ENCODE peak calls at places on chromosomes 5 and 9, in seven cellular contexts. One of them, this sample, is unnamed.

GRCh38 chr9:7542648-7543165 is 256.9 kb downstream of the DMAC1 start:
- DNase-seq in hepatocyte: no peak
- DNase-seq in PC-3: no peak
- DNase-seq in GM23338: peak; percentile 44
- DNase-seq in PC-9: no peak
- DNase-seq in HCT116: no peak
- DNase-seq in MM.1S: no peak
- DNase-seq in this sample: no peak

GRCh38 chr5:159975462-159976019 is 33.4 kb upstream of the TTC1 start:
- DNase-seq in hepatocyte: peak; percentile 19
- DNase-seq in PC-3: peak; percentile 66
- DNase-seq in GM23338: peak; percentile 12
- DNase-seq in PC-9: peak; percentile 63
- DNase-seq in HCT116: peak; percentile 41
- DNase-seq in MM.1S: no peak
- DNase-seq in this sample: peak; percentile 97

GRCh38 chr9:134187110-134187531 is 22.8 kb upstream of the RNU6ATAC start:
- DNase-seq in hepatocyte: no peak
- DNase-seq in PC-3: no peak
- DNase-seq in GM23338: peak; percentile 37
- DNase-seq in PC-9: no peak
- DNase-seq in HCT116: no peak
- DNase-seq in MM.1S: peak; percentile 54
- DNase-seq in this sample: no peak

GRCh38 chr5:96961053-96961452 is 25.2 kb downstream of the LNPEP start:
- DNase-seq in hepatocyte: no peak
- DNase-seq in PC-3: no peak
- DNase-seq in GM23338: no peak
- DNase-seq in PC-9: no peak
- DNase-seq in HCT116: no peak
- DNase-seq in MM.1S: peak; percentile 85
- DNase-seq in this sample: no peak

GRCh38 chr5:148425808-148426207 is 42.0 kb downstream of the FBXO38 start:
- DNase-seq in hepatocyte: no peak
- DNase-seq in PC-3: no peak
- DNase-seq in GM23338: no peak
- DNase-seq in PC-9: no peak
- DNase-seq in HCT116: no peak
- DNase-seq in MM.1S: no peak
- DNase-seq in this sample: no peak

GRCh38 chr9:137590469-137591383 is at the start of gene ZMYND19:
- DNase-seq in hepatocyte: peak; percentile 97
- DNase-seq in PC-3: peak; percentile 86
- DNase-seq in GM23338: peak; percentile 93
- DNase-seq in PC-9: peak; percentile 65
- DNase-seq in HCT116: peak; percentile 62
- DNase-seq in MM.1S: peak; percentile 87
- DNase-seq in this sample: peak; percentile 97

GRCh38 chr9:104944356-104944755 is 16.4 kb upstream of the ABCA1 start:
- DNase-seq in hepatocyte: no peak
- DNase-seq in PC-3: no peak
- DNase-seq in GM23338: no peak
- DNase-seq in PC-9: no peak
- DNase-seq in HCT116: no peak
- DNase-seq in MM.1S: no peak
- DNase-seq in this sample: peak; percentile 47

GRCh38 chr5:149128023-149128875 is 13.0 kb upstream of the ABLIM3 start:
- DNase-seq in hepatocyte: peak; percentile 58
- DNase-seq in PC-3: peak; percentile 87
- DNase-seq in GM23338: peak; percentile 77
- DNase-seq in PC-9: no peak
- DNase-seq in HCT116: no peak
- DNase-seq in MM.1S: peak; percentile 17
- DNase-seq in this sample: peak; percentile 60

GRCh38 chr9:135992486-135993408 is 31.6 kb upstream of the UBAC1 start:
- DNase-seq in hepatocyte: peak; percentile 93
- DNase-seq in PC-3: peak; percentile 69
- DNase-seq in GM23338: peak; percentile 79
- DNase-seq in PC-9: no peak
- DNase-seq in HCT116: no peak
- DNase-seq in MM.1S: peak; percentile 45
- DNase-seq in this sample: peak; percentile 87

GRCh38 chr5:116137544-116138378 is 52.9 kb downstream of the COMMD10 start:
- DNase-seq in hepatocyte: peak; percentile 77
- DNase-seq in PC-3: peak; percentile 68
- DNase-seq in GM23338: peak; percentile 81
- DNase-seq in PC-9: peak; percentile 43
- DNase-seq in HCT116: peak; percentile 41
- DNase-seq in MM.1S: peak; percentile 65
- DNase-seq in this sample: peak; percentile 71

GRCh38 chr9:32581512-32582143 is 8.7 kb upstream of the NDUFB6 start:
- DNase-seq in hepatocyte: peak; percentile 75
- DNase-seq in PC-3: peak; percentile 77
- DNase-seq in GM23338: peak; percentile 86
- DNase-seq in PC-9: peak; percentile 52
- DNase-seq in HCT116: peak; percentile 71
- DNase-seq in MM.1S: peak; percentile 81
- DNase-seq in this sample: peak; percentile 65

GRCh38 chr5:6820851-6821479 is 107.7 kb downstream of the TENT4A start:
- DNase-seq in hepatocyte: peak; percentile 67
- DNase-seq in PC-3: peak; percentile 60
- DNase-seq in GM23338: peak; percentile 80
- DNase-seq in PC-9: peak; percentile 47
- DNase-seq in HCT116: peak; percentile 27
- DNase-seq in MM.1S: peak; percentile 76
- DNase-seq in this sample: peak; percentile 37

GRCh38 chr5:40347981-40348725 is 331.6 kb upstream of the PTGER4 start:
- DNase-seq in hepatocyte: no peak
- DNase-seq in PC-3: no peak
- DNase-seq in GM23338: no peak
- DNase-seq in PC-9: no peak
- DNase-seq in HCT116: no peak
- DNase-seq in MM.1S: no peak
- DNase-seq in this sample: no peak

GRCh38 chr5:141811287-141812155 is 66.7 kb downstream of the PCDH1 start:
- DNase-seq in hepatocyte: peak; percentile 38
- DNase-seq in PC-3: no peak
- DNase-seq in GM23338: peak; percentile 95
- DNase-seq in PC-9: no peak
- DNase-seq in HCT116: no peak
- DNase-seq in MM.1S: peak; percentile 12
- DNase-seq in this sample: peak; percentile 36

GRCh38 chr9:5577225-5577624 is 51.7 kb upstream of the RIC1 start:
- DNase-seq in hepatocyte: no peak
- DNase-seq in PC-3: no peak
- DNase-seq in GM23338: no peak
- DNase-seq in PC-9: no peak
- DNase-seq in HCT116: no peak
- DNase-seq in MM.1S: no peak
- DNase-seq in this sample: no peak
- H3K9me2 ChIP-seq in hepatocyte: no peaks in the 10 kb centered on the region
- H3K9me2 ChIP-seq in PC-3: no peaks in the 10 kb centered on the region
- H3K9me2 ChIP-seq in GM23338: peaks cover 3% of the 10 kb centered on the region
- H3K9me2 ChIP-seq in PC-9: no peaks in the 10 kb centered on the region
- H3K9me2 ChIP-seq in HCT116: no peaks in the 10 kb centered on the region
- H3K9me2 ChIP-seq in MM.1S: no peaks in the 10 kb centered on the region
- H3K9me2 ChIP-seq in this sample: no peaks in the 10 kb centered on the region

DNA sequence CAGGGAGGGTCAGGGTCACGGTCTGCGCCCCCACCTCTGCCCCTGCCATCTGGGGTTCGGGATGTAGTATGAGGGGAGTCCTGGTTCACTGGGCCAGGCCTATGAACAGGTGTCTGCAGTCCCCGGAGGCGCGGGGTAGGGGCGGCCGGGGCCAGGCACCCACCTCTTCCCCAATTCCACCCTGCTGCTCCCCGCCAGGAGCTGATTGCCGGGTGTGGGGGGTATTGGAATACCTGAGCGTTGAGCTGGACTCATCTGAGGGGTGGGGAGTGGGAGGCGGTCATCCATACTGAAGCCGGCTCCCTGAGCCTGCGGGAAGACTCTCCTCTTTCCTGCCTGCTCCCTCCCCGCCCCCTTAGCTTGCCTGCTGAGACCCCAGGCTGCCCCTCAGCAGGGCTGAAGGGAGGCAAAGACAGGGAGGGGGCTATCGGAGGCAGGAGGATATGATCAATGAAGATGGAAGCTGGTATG is 676 bp downstream of the SLC6A7 start:
- DNase-seq in hepatocyte: no peak
- DNase-seq in PC-3: no peak
- DNase-seq in GM23338: peak; percentile 43
- DNase-seq in PC-9: no peak
- DNase-seq in HCT116: no peak
- DNase-seq in MM.1S: no peak
- DNase-seq in this sample: no peak
- TF ChIP-seq EZH2 in hepatocyte: no peak
- TF ChIP-seq EZH2 in PC-3: no peak
- TF ChIP-seq EZH2 in GM23338: no peak
- TF ChIP-seq EZH2 in PC-9: no peak
- TF ChIP-seq EZH2 in HCT116: no peak
- TF ChIP-seq EZH2 in MM.1S: no peak
- TF ChIP-seq EZH2 in this sample: no peak

GRCh38 chr5:73415617-73416016 is 33.0 kb downstream of the FOXD1 start:
- DNase-seq in hepatocyte: no peak
- DNase-seq in PC-3: no peak
- DNase-seq in GM23338: no peak
- DNase-seq in PC-9: no peak
- DNase-seq in HCT116: no peak
- DNase-seq in MM.1S: no peak
- DNase-seq in this sample: no peak
- H3K9me2 ChIP-seq in hepatocyte: no peaks in the 10 kb centered on the region
- H3K9me2 ChIP-seq in PC-3: no peaks in the 10 kb centered on the region
- H3K9me2 ChIP-seq in GM23338: no peaks in the 10 kb centered on the region
- H3K9me2 ChIP-seq in PC-9: no peaks in the 10 kb centered on the region
- H3K9me2 ChIP-seq in HCT116: no peaks in the 10 kb centered on the region
- H3K9me2 ChIP-seq in MM.1S: no peaks in the 10 kb centered on the region
- H3K9me2 ChIP-seq in this sample: no peaks in the 10 kb centered on the region

GRCh38 chr5:158519433-158520025 is 580.2 kb downstream of the EBF1 start:
- DNase-seq in hepatocyte: peak; percentile 13
- DNase-seq in PC-3: no peak
- DNase-seq in GM23338: no peak
- DNase-seq in PC-9: no peak
- DNase-seq in HCT116: no peak
- DNase-seq in MM.1S: no peak
- DNase-seq in this sample: no peak

GRCh38 chr5:158514353-158514960 is 585.3 kb downstream of the EBF1 start:
- DNase-seq in hepatocyte: no peak
- DNase-seq in PC-3: peak; percentile 53
- DNase-seq in GM23338: no peak
- DNase-seq in PC-9: no peak
- DNase-seq in HCT116: no peak
- DNase-seq in MM.1S: no peak
- DNase-seq in this sample: peak; percentile 84

GRCh38 chr5:158513490-158514301 is 586.0 kb downstream of the EBF1 start:
- DNase-seq in hepatocyte: no peak
- DNase-seq in PC-3: no peak
- DNase-seq in GM23338: no peak
- DNase-seq in PC-9: no peak
- DNase-seq in HCT116: no peak
- DNase-seq in MM.1S: no peak
- DNase-seq in this sample: peak; percentile 61

GRCh38 chr5:158514961-158515359 is 584.8 kb downstream of the EBF1 start:
- DNase-seq in hepatocyte: no peak
- DNase-seq in PC-3: peak; percentile 35
- DNase-seq in GM23338: no peak
- DNase-seq in PC-9: no peak
- DNase-seq in HCT116: no peak
- DNase-seq in MM.1S: no peak
- DNase-seq in this sample: peak; percentile 47

GRCh38 chr5:158516521-158516920 is 583.2 kb downstream of the EBF1 start:
- DNase-seq in hepatocyte: no peak
- DNase-seq in PC-3: no peak
- DNase-seq in GM23338: no peak
- DNase-seq in PC-9: no peak
- DNase-seq in HCT116: no peak
- DNase-seq in MM.1S: no peak
- DNase-seq in this sample: no peak
- TF ChIP-seq EZH2 in hepatocyte: no peak
- TF ChIP-seq EZH2 in PC-3: no peak
- TF ChIP-seq EZH2 in GM23338: no peak
- TF ChIP-seq EZH2 in PC-9: no peak
- TF ChIP-seq EZH2 in HCT116: no peak
- TF ChIP-seq EZH2 in MM.1S: no peak
- TF ChIP-seq EZH2 in this sample: no peak

GRCh38 chr5:150663936-150664335 is 2.9 kb downstream of the MYOZ3 start:
- DNase-seq in hepatocyte: no peak
- DNase-seq in PC-3: no peak
- DNase-seq in GM23338: no peak
- DNase-seq in PC-9: no peak
- DNase-seq in HCT116: no peak
- DNase-seq in MM.1S: no peak
- DNase-seq in this sample: peak; percentile 24
- H3K9me2 ChIP-seq in hepatocyte: no peaks in the 10 kb centered on the region
- H3K9me2 ChIP-seq in PC-3: no peaks in the 10 kb centered on the region
- H3K9me2 ChIP-seq in GM23338: no peaks in the 10 kb centered on the region
- H3K9me2 ChIP-seq in PC-9: no peaks in the 10 kb centered on the region
- H3K9me2 ChIP-seq in HCT116: no peaks in the 10 kb centered on the region
- H3K9me2 ChIP-seq in MM.1S: no peaks in the 10 kb centered on the region
- H3K9me2 ChIP-seq in this sample: no peaks in the 10 kb centered on the region

GRCh38 chr9:92529124-92529523 is 6.7 kb downstream of the ECM2 start:
- DNase-seq in hepatocyte: no peak
- DNase-seq in PC-3: no peak
- DNase-seq in GM23338: no peak
- DNase-seq in PC-9: no peak
- DNase-seq in HCT116: no peak
- DNase-seq in MM.1S: no peak
- DNase-seq in this sample: no peak
- TF ChIP-seq EZH2 in hepatocyte: no peak
- TF ChIP-seq EZH2 in PC-3: no peak
- TF ChIP-seq EZH2 in GM23338: no peak
- TF ChIP-seq EZH2 in PC-9: no peak
- TF ChIP-seq EZH2 in HCT116: no peak
- TF ChIP-seq EZH2 in MM.1S: no peak
- TF ChIP-seq EZH2 in this sample: no peak

DNA sequence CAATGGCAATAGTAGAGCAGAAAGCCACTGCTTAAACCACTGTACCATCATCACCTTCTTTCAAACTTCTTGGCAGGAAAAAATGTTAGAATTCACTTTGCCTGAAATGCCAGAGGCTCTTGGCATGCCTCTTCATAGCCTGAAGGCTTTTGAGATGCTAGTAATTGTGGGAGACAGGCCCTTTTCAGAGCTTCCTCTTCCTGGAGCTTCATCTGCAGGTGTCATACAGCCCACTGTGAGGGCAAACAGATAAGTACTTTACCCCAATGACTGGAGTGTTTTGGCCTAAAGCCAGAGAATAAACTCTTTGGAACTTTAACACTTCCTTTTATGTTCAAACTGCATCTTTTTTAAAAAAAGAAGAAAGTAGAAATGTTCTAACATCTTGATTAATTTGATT is 81.3 kb upstream of the TMEM171 start:
- DNase-seq in hepatocyte: no peak
- DNase-seq in PC-3: peak; percentile 2
- DNase-seq in GM23338: peak; percentile 89
- DNase-seq in PC-9: peak; percentile 63
- DNase-seq in HCT116: no peak
- DNase-seq in MM.1S: no peak
- DNase-seq in this sample: peak; percentile 16
- H3K9me2 ChIP-seq in hepatocyte: no peaks in the 10 kb centered on the region
- H3K9me2 ChIP-seq in PC-3: no peaks in the 10 kb centered on the region
- H3K9me2 ChIP-seq in GM23338: no peaks in the 10 kb centered on the region
- H3K9me2 ChIP-seq in PC-9: no peaks in the 10 kb centered on the region
- H3K9me2 ChIP-seq in HCT116: no peaks in the 10 kb centered on the region
- H3K9me2 ChIP-seq in MM.1S: no peaks in the 10 kb centered on the region
- H3K9me2 ChIP-seq in this sample: no peaks in the 10 kb centered on the region